ENCODE peak calls at places on chromosome 9, in five cellular contexts. X is neural progenitor cell, S is SK-N-SH, D is GM23248, J is MM.1S. O is an unnamed sample.

GRCh38 chr9:76866689-76867088 is 39.2 kb downstream of the PRUNE2 start:
- DNase-seq in S (no peak), D (peak; percentile 94), X (no peak), J (no peak), O (no peak)

GRCh38 chr9:116437411-116438370 is 249.4 kb upstream of the TRIM32 start:
- DNase-seq in J (no peak), X (no peak), D (no peak), S (no peak), O (no peak)

GRCh38 chr9:127122176-127123151 is at the start of gene ANGPTL2:
- DNase-seq in X (peak; percentile 97), J (no peak), S (peak; percentile 94), D (peak; percentile 95), O (no peak)

GRCh38 chr9:124665391-124666058 is 105.6 kb downstream of the NR6A1 start:
- DNase-seq in S (no peak), X (no peak), D (peak; percentile 91), J (no peak), O (no peak)

GRCh38 chr9:76716270-76716669 is 48.0 kb upstream of the PCA3 start:
- DNase-seq in S (no peak), X (no peak), D (peak; percentile 54), J (no peak), O (no peak)

GRCh38 chr9:105079457-105079856 is 151.5 kb upstream of the ABCA1 start:
- DNase-seq in S (no peak), D (no peak), J (no peak), X (no peak), O (no peak)

GRCh38 chr9:1612886-1613285 is 402.3 kb upstream of the SMARCA2 start:
- DNase-seq in J (no peak), D (no peak), S (no peak), X (no peak), O (no peak)

GRCh38 chr9:130197888-130198287 is 25.7 kb downstream of the NCS1 start:
- DNase-seq in D (no peak), S (no peak), X (no peak), J (no peak), O (no peak)

GRCh38 chr9:13181652-13182051 is 97.8 kb downstream of the MPDZ start:
- DNase-seq in D (peak; percentile 1), X (peak; percentile 62), S (no peak), J (no peak), O (no peak)

GRCh38 chr9:84512493-84512892 is 157.0 kb upstream of the NTRK2 start:
- DNase-seq in S (no peak), X (no peak), J (no peak), D (no peak), O (no peak)

GRCh38 chr9:81626511-81626910 is 62.8 kb downstream of the TLE1 start:
- DNase-seq in X (no peak), S (no peak), J (no peak), D (peak; percentile 43), O (no peak)

GRCh38 chr9:125758986-125759811 is 12.0 kb downstream of the PBX3 start:
- DNase-seq in X (peak; percentile 45), S (peak; percentile 12), D (peak; percentile 68), J (no peak), O (peak; percentile 12)

GRCh38 chr9:125761685-125762084 is 14.5 kb downstream of the PBX3 start:
- DNase-seq in X (no peak), J (no peak), D (no peak), S (no peak), O (no peak)

GRCh38 chr9:125759812-125760134 is 12.6 kb downstream of the PBX3 start:
- DNase-seq in J (no peak), D (peak; percentile 62), S (no peak), X (peak; percentile 69), O (no peak)

GRCh38 chr9:125757834-125758233 is 10.7 kb downstream of the PBX3 start:
- DNase-seq in J (no peak), X (no peak), D (no peak), S (no peak), O (no peak)

GRCh38 chr9:125760537-125760936 is 13.4 kb downstream of the PBX3 start:
- DNase-seq in X (no peak), D (no peak), J (no peak), S (no peak), O (no peak)
- H3K4me3 ChIP-seq in X (no peak overlapping the region), D (peak overlapping the region; percentile 72), J (no peak overlapping the region), S (no peak overlapping the region), O (no peak overlapping the region)

GRCh38 chr9:128902351-128903078 is 18.3 kb upstream of the PHYHD1 start:
- DNase-seq in J (peak; percentile 83), D (no peak), X (no peak), S (no peak), O (peak; percentile 91)
- TF ChIP-seq EZH2phosphoT487 in J (no peak), D (no peak), X (no peak), S (no peak), O (no peak)

GRCh38 chr9:22308177-22308576 is 138.4 kb upstream of the DMRTA1 start:
- DNase-seq in S (no peak), D (no peak), X (no peak), J (peak; percentile 9), O (no peak)
- H3K27ac ChIP-seq in S (no peak overlapping the region), D (no peak overlapping the region), X (no peak overlapping the region), J (no peak overlapping the region), O (no peak overlapping the region)

GRCh38 chr9:27676827-27677226 is 103.5 kb upstream of the C9orf72 start:
- DNase-seq in S (no peak), D (no peak), X (no peak), J (no peak), O (no peak)
- H3K4me3 ChIP-seq in S (no peak overlapping the region), D (no peak overlapping the region), X (no peak overlapping the region), J (no peak overlapping the region), O (no peak overlapping the region)

O was measured in OCI-LY7.